ENCODE peak calls at places on chromosomes 12 and 14, in ten cellular contexts. One of them, this sample, is unnamed. For H3K36me3, the result is how much of the 10 kb centered on the place peaks cover.

GRCh38 chr12:3662516-3662915 is 90.4 kb downstream of the CRACR2A start:
- DNase-seq in left ventricle myocardium inferior: no peak
- DNase-seq in upper lobe of right lung: no peak
- DNase-seq in mammary epithelial cell: peak
- DNase-seq in CD8-positive, alpha-beta T cell: no peak
- DNase-seq in prostate gland: no peak
- DNase-seq in GM23338: no peak
- DNase-seq in A673: peak
- DNase-seq in pancreas: no peak
- DNase-seq in neural progenitor cell: peak
- DNase-seq in this sample: no peak

GRCh38 chr14:35244542-35244941 is 47.6 kb upstream of the PSMA6 start:
- DNase-seq in left ventricle myocardium inferior: no peak
- DNase-seq in upper lobe of right lung: no peak
- DNase-seq in mammary epithelial cell: no peak
- DNase-seq in CD8-positive, alpha-beta T cell: no peak
- DNase-seq in prostate gland: no peak
- DNase-seq in GM23338: no peak
- DNase-seq in A673: no peak
- DNase-seq in pancreas: no peak
- DNase-seq in neural progenitor cell: no peak
- DNase-seq in this sample: no peak

GRCh38 chr12:12273291-12273957 is 6.6 kb upstream of the LRP6 start:
- DNase-seq in left ventricle myocardium inferior: no peak
- DNase-seq in upper lobe of right lung: no peak
- DNase-seq in mammary epithelial cell: no peak
- DNase-seq in CD8-positive, alpha-beta T cell: no peak
- DNase-seq in prostate gland: no peak
- DNase-seq in GM23338: no peak
- DNase-seq in A673: no peak
- DNase-seq in pancreas: no peak
- DNase-seq in neural progenitor cell: no peak
- DNase-seq in this sample: no peak

GRCh38 chr14:104744484-104744883 is 8.5 kb upstream of the SIVA1 start:
- DNase-seq in left ventricle myocardium inferior: no peak
- DNase-seq in upper lobe of right lung: no peak
- DNase-seq in mammary epithelial cell: no peak
- DNase-seq in CD8-positive, alpha-beta T cell: no peak
- DNase-seq in prostate gland: no peak
- DNase-seq in GM23338: no peak
- DNase-seq in A673: no peak
- DNase-seq in pancreas: no peak
- DNase-seq in neural progenitor cell: no peak
- DNase-seq in this sample: no peak

GRCh38 chr12:98371419-98371818 is 144.0 kb upstream of the TMPO start:
- DNase-seq in left ventricle myocardium inferior: no peak
- DNase-seq in upper lobe of right lung: no peak
- DNase-seq in mammary epithelial cell: no peak
- DNase-seq in CD8-positive, alpha-beta T cell: no peak
- DNase-seq in prostate gland: no peak
- DNase-seq in GM23338: no peak
- DNase-seq in A673: peak
- DNase-seq in pancreas: no peak
- DNase-seq in neural progenitor cell: no peak
- DNase-seq in this sample: no peak

GRCh38 chr12:79614730-79615129 is 76.0 kb downstream of the PAWR start:
- DNase-seq in left ventricle myocardium inferior: no peak
- DNase-seq in upper lobe of right lung: no peak
- DNase-seq in mammary epithelial cell: no peak
- DNase-seq in CD8-positive, alpha-beta T cell: no peak
- DNase-seq in prostate gland: no peak
- DNase-seq in GM23338: no peak
- DNase-seq in A673: no peak
- DNase-seq in pancreas: no peak
- DNase-seq in neural progenitor cell: no peak
- DNase-seq in this sample: no peak

GRCh38 chr12:65881348-65881961 is 57.2 kb downstream of the HMGA2 start:
- DNase-seq in left ventricle myocardium inferior: peak
- DNase-seq in upper lobe of right lung: no peak
- DNase-seq in mammary epithelial cell: no peak
- DNase-seq in CD8-positive, alpha-beta T cell: no peak
- DNase-seq in prostate gland: no peak
- DNase-seq in GM23338: peak
- DNase-seq in A673: peak
- DNase-seq in pancreas: peak
- DNase-seq in neural progenitor cell: peak
- DNase-seq in this sample: no peak

GRCh38 chr14:26820578-26820977 is 222.7 kb upstream of the NOVA1 start:
- DNase-seq in left ventricle myocardium inferior: no peak
- DNase-seq in upper lobe of right lung: no peak
- DNase-seq in mammary epithelial cell: no peak
- DNase-seq in CD8-positive, alpha-beta T cell: no peak
- DNase-seq in prostate gland: no peak
- DNase-seq in GM23338: no peak
- DNase-seq in A673: no peak
- DNase-seq in pancreas: no peak
- DNase-seq in neural progenitor cell: no peak
- DNase-seq in this sample: no peak

GRCh38 chr14:61322011-61322798 is 826 bp downstream of the PRKCH start:
- DNase-seq in left ventricle myocardium inferior: peak
- DNase-seq in upper lobe of right lung: peak
- DNase-seq in mammary epithelial cell: peak
- DNase-seq in CD8-positive, alpha-beta T cell: no peak
- DNase-seq in prostate gland: peak
- DNase-seq in GM23338: peak
- DNase-seq in A673: no peak
- DNase-seq in pancreas: peak
- DNase-seq in neural progenitor cell: peak
- DNase-seq in this sample: no peak

GRCh38 chr14:73784988-73785313 is 66.7 kb upstream of the PTGR2 start:
- DNase-seq in left ventricle myocardium inferior: no peak
- DNase-seq in upper lobe of right lung: no peak
- DNase-seq in mammary epithelial cell: no peak
- DNase-seq in CD8-positive, alpha-beta T cell: no peak
- DNase-seq in prostate gland: no peak
- DNase-seq in GM23338: no peak
- DNase-seq in A673: no peak
- DNase-seq in pancreas: no peak
- DNase-seq in neural progenitor cell: no peak
- DNase-seq in this sample: no peak

GRCh38 chr14:73785336-73785833 is 66.2 kb upstream of the PTGR2 start:
- DNase-seq in left ventricle myocardium inferior: no peak
- DNase-seq in upper lobe of right lung: no peak
- DNase-seq in mammary epithelial cell: peak
- DNase-seq in CD8-positive, alpha-beta T cell: no peak
- DNase-seq in prostate gland: no peak
- DNase-seq in GM23338: peak
- DNase-seq in A673: peak
- DNase-seq in pancreas: peak
- DNase-seq in neural progenitor cell: peak
- DNase-seq in this sample: no peak

GRCh38 chr14:73782623-73783022 is 68.4 kb upstream of the PNMA1 start:
- DNase-seq in left ventricle myocardium inferior: no peak
- DNase-seq in upper lobe of right lung: no peak
- DNase-seq in mammary epithelial cell: no peak
- DNase-seq in CD8-positive, alpha-beta T cell: no peak
- DNase-seq in prostate gland: no peak
- DNase-seq in GM23338: no peak
- DNase-seq in A673: no peak
- DNase-seq in pancreas: no peak
- DNase-seq in neural progenitor cell: no peak
- DNase-seq in this sample: no peak

GRCh38 chr14:73784065-73784987 is 67.3 kb upstream of the PTGR2 start:
- DNase-seq in left ventricle myocardium inferior: no peak
- DNase-seq in upper lobe of right lung: no peak
- DNase-seq in mammary epithelial cell: peak
- DNase-seq in CD8-positive, alpha-beta T cell: no peak
- DNase-seq in prostate gland: peak
- DNase-seq in GM23338: peak
- DNase-seq in A673: no peak
- DNase-seq in pancreas: peak
- DNase-seq in neural progenitor cell: peak
- DNase-seq in this sample: no peak

DNA sequence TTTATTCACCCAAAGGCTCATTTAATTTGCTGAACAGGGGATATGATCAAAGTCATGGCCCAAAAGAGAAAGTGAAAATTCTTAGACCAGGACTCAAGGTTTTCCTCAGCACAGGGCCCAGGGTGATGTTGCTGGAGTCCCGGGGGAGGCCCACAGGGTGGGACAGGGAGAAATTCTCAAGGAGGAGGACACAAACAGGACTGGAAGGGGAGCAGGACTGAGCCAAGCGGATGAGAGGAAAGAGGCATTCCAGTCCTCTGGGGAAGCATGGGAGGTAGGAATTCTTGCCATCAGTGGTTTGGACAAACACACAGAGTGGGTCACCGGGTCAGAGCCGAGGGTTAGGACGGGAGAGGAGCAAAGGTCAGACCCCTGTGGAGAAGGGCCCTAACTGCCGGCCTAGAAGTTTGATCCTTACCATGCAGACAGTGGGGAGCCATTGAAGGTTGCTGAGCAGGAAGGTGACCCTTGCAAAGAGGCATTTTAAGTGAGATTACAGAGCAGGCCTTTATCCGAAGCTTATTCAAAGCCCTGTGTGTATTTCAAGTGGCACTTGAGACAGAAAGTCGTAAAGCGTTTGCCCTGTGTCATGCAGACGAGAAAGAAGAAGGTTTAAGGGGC is 68.4 kb upstream of the PTGR2 start:
- DNase-seq in left ventricle myocardium inferior: no peak
- DNase-seq in upper lobe of right lung: no peak
- DNase-seq in mammary epithelial cell: no peak
- DNase-seq in CD8-positive, alpha-beta T cell: no peak
- DNase-seq in prostate gland: no peak
- DNase-seq in GM23338: peak
- DNase-seq in A673: no peak
- DNase-seq in pancreas: no peak
- DNase-seq in neural progenitor cell: peak
- DNase-seq in this sample: no peak
- H3K4me3 ChIP-seq in left ventricle myocardium inferior: peak
- H3K4me3 ChIP-seq in upper lobe of right lung: no peak
- H3K4me3 ChIP-seq in mammary epithelial cell: no peak
- H3K4me3 ChIP-seq in CD8-positive, alpha-beta T cell: no peak
- H3K4me3 ChIP-seq in prostate gland: no peak
- H3K4me3 ChIP-seq in GM23338: no peak
- H3K4me3 ChIP-seq in A673: no peak
- H3K4me3 ChIP-seq in pancreas: no peak
- H3K4me3 ChIP-seq in neural progenitor cell: no peak
- H3K4me3 ChIP-seq in this sample: peak

GRCh38 chr14:55348766-55349453 is 62.7 kb downstream of the ATG14 start:
- DNase-seq in left ventricle myocardium inferior: no peak
- DNase-seq in upper lobe of right lung: no peak
- DNase-seq in mammary epithelial cell: peak
- DNase-seq in CD8-positive, alpha-beta T cell: no peak
- DNase-seq in prostate gland: no peak
- DNase-seq in GM23338: no peak
- DNase-seq in A673: no peak
- DNase-seq in pancreas: no peak
- DNase-seq in neural progenitor cell: no peak
- DNase-seq in this sample: no peak

GRCh38 chr14:55352201-55352600 is 59.4 kb downstream of the ATG14 start:
- DNase-seq in left ventricle myocardium inferior: no peak
- DNase-seq in upper lobe of right lung: no peak
- DNase-seq in mammary epithelial cell: no peak
- DNase-seq in CD8-positive, alpha-beta T cell: no peak
- DNase-seq in prostate gland: no peak
- DNase-seq in GM23338: no peak
- DNase-seq in A673: no peak
- DNase-seq in pancreas: no peak
- DNase-seq in neural progenitor cell: no peak
- DNase-seq in this sample: no peak

GRCh38 chr14:55349565-55349964 is 62.1 kb downstream of the ATG14 start:
- DNase-seq in left ventricle myocardium inferior: no peak
- DNase-seq in upper lobe of right lung: no peak
- DNase-seq in mammary epithelial cell: no peak
- DNase-seq in CD8-positive, alpha-beta T cell: no peak
- DNase-seq in prostate gland: no peak
- DNase-seq in GM23338: no peak
- DNase-seq in A673: no peak
- DNase-seq in pancreas: no peak
- DNase-seq in neural progenitor cell: no peak
- DNase-seq in this sample: no peak

GRCh38 chr14:55350461-55350860 is 61.2 kb downstream of the ATG14 start:
- DNase-seq in left ventricle myocardium inferior: no peak
- DNase-seq in upper lobe of right lung: no peak
- DNase-seq in mammary epithelial cell: no peak
- DNase-seq in CD8-positive, alpha-beta T cell: no peak
- DNase-seq in prostate gland: no peak
- DNase-seq in GM23338: peak
- DNase-seq in A673: no peak
- DNase-seq in pancreas: no peak
- DNase-seq in neural progenitor cell: no peak
- DNase-seq in this sample: no peak

DNA sequence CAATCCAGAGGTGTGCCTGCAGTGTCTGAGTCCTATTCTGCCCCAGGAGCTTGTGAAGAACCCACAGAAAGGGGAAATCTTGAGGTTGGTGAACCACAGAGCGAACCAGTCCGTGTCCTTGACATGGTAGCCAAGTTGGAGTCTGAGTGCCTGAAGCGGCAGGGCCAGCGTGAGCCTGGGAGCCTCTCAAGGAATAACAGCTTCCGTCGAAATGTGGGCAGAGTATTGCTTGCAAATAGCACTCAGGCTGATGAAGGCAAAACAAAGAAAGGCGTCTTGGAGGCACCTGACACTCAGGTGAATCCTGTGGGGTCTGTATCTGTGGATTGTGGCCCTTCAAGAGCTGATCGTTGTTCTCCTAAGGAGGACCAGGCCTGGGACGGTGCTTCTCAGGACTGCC is 60.5 kb downstream of the ATG14 start:
- DNase-seq in left ventricle myocardium inferior: no peak
- DNase-seq in upper lobe of right lung: no peak
- DNase-seq in mammary epithelial cell: no peak
- DNase-seq in CD8-positive, alpha-beta T cell: no peak
- DNase-seq in prostate gland: no peak
- DNase-seq in GM23338: no peak
- DNase-seq in A673: no peak
- DNase-seq in pancreas: no peak
- DNase-seq in neural progenitor cell: no peak
- DNase-seq in this sample: no peak
- H3K36me3 ChIP-seq in left ventricle myocardium inferior: under half
- H3K36me3 ChIP-seq in upper lobe of right lung: under half
- H3K36me3 ChIP-seq in mammary epithelial cell: under half
- H3K36me3 ChIP-seq in CD8-positive, alpha-beta T cell: under half
- H3K36me3 ChIP-seq in prostate gland: under half
- H3K36me3 ChIP-seq in GM23338: under half
- H3K36me3 ChIP-seq in A673: under half
- H3K36me3 ChIP-seq in pancreas: under half
- H3K36me3 ChIP-seq in neural progenitor cell: under half
- H3K36me3 ChIP-seq in this sample: under half

GRCh38 chr12:104456950-104457745 is 400 bp downstream of the CHST11 start:
- DNase-seq in left ventricle myocardium inferior: peak
- DNase-seq in upper lobe of right lung: peak
- DNase-seq in mammary epithelial cell: peak
- DNase-seq in CD8-positive, alpha-beta T cell: peak
- DNase-seq in prostate gland: peak
- DNase-seq in GM23338: peak
- DNase-seq in A673: peak
- DNase-seq in pancreas: peak
- DNase-seq in neural progenitor cell: peak
- DNase-seq in this sample: peak
- TF ChIP-seq CTCF in left ventricle myocardium inferior: peak
- TF ChIP-seq CTCF in upper lobe of right lung: peak
- TF ChIP-seq CTCF in mammary epithelial cell: peak
- TF ChIP-seq CTCF in CD8-positive, alpha-beta T cell: peak
- TF ChIP-seq CTCF in prostate gland: no peak
- TF ChIP-seq CTCF in GM23338: peak
- TF ChIP-seq CTCF in A673: peak
- TF ChIP-seq CTCF in pancreas: no peak
- TF ChIP-seq CTCF in neural progenitor cell: peak
- TF ChIP-seq CTCF in this sample: peak

GRCh38 chr14:77641207-77641533 is 24.7 kb upstream of the SPTLC2 start:
- DNase-seq in left ventricle myocardium inferior: no peak
- DNase-seq in upper lobe of right lung: no peak
- DNase-seq in mammary epithelial cell: no peak
- DNase-seq in CD8-positive, alpha-beta T cell: no peak
- DNase-seq in prostate gland: no peak
- DNase-seq in GM23338: no peak
- DNase-seq in A673: no peak
- DNase-seq in pancreas: no peak
- DNase-seq in neural progenitor cell: no peak
- DNase-seq in this sample: no peak
- H3K4me3 ChIP-seq in left ventricle myocardium inferior: peak
- H3K4me3 ChIP-seq in upper lobe of right lung: peak
- H3K4me3 ChIP-seq in mammary epithelial cell: no peak
- H3K4me3 ChIP-seq in CD8-positive, alpha-beta T cell: no peak
- H3K4me3 ChIP-seq in prostate gland: peak
- H3K4me3 ChIP-seq in GM23338: no peak
- H3K4me3 ChIP-seq in A673: no peak
- H3K4me3 ChIP-seq in pancreas: peak
- H3K4me3 ChIP-seq in neural progenitor cell: no peak
- H3K4me3 ChIP-seq in this sample: peak